ENCODE peak calls at places on chromosomes 7 and 10, in five cellular contexts. O, H, P, S and J are unnamed samples.

GRCh38 chr7:92446869-92447238 is 428 bp upstream of the GATAD1 start:
- DNase-seq in O (no peak), S (no peak), P (no peak), H (no peak), J (no peak)

GRCh38 chr10:119413738-119414611 is 128.5 kb downstream of the RGS10 start:
- DNase-seq in P (peak; percentile 97), H (peak; percentile 47), O (peak; percentile 100), S (no peak), J (no peak)

GRCh38 chr7:51219261-51219988 is 97.2 kb downstream of the COBL start:
- DNase-seq in S (no peak), H (no peak), P (no peak), O (no peak), J (no peak)

GRCh38 chr7:22675436-22675835 is 51.6 kb upstream of the IL6 start:
- DNase-seq in P (no peak), H (no peak), O (no peak), S (no peak), J (no peak)

GRCh38 chr7:73901823-73902597 is 41.1 kb downstream of the TMEM270 start:
- DNase-seq in O (no peak), H (no peak), S (no peak), P (no peak), J (no peak)

GRCh38 chr10:132606031-132606491 is 68.5 kb downstream of the INPP5A start:
- DNase-seq in P (no peak), O (no peak), H (no peak), S (no peak), J (no peak)

GRCh38 chr10:69842932-69843331 is 41.2 kb downstream of the COL13A1 start:
- DNase-seq in H (no peak), P (no peak), S (no peak), O (no peak), J (peak; percentile 30)

GRCh38 chr10:115937756-115938032 is 335.3 kb downstream of the GFRA1 start:
- DNase-seq in O (no peak), S (no peak), H (no peak), P (no peak), J (no peak)

GRCh38 chr7:82050134-82050533 is 280.3 kb upstream of the HGF start:
- DNase-seq in H (peak; percentile 85), P (peak; percentile 81), O (peak; percentile 72), S (no peak), J (no peak)

GRCh38 chr10:86365346-86366032 is 1.1 kb downstream of the GRID1 start:
- DNase-seq in H (no peak), P (no peak), O (no peak), S (no peak), J (no peak)

GRCh38 chr7:129433823-129434171 is 435 bp upstream of the STRIP2 start:
- DNase-seq in P (no peak), S (peak; percentile 57), H (no peak), O (no peak), J (no peak)

GRCh38 chr10:78914502-78915330 is 154.1 kb upstream of the ZMIZ1 start:
- DNase-seq in S (no peak), P (no peak), O (no peak), H (peak; percentile 55), J (no peak)

GRCh38 chr10:24435374-24435773 is 226.4 kb downstream of the KIAA1217 start:
- DNase-seq in S (no peak), P (peak; percentile 78), H (peak; percentile 77), O (peak; percentile 63), J (no peak)

GRCh38 chr7:124765401-124766352 is at the start of gene GPR37:
- DNase-seq in H (peak; percentile 35), P (peak; percentile 84), O (peak; percentile 90), S (peak; percentile 66), J (no peak)

GRCh38 chr7:95246935-95247370 is 77.4 kb downstream of the PON1 start:
- DNase-seq in P (peak; percentile 86), O (peak; percentile 86), H (peak; percentile 72), S (peak; percentile 62), J (no peak)

GRCh38 chr10:112361951-112362770 is 11.8 kb upstream of the ACSL5 start:
- DNase-seq in P (peak; percentile 43), S (peak; percentile 41), H (peak; percentile 84), O (peak; percentile 48), J (no peak)

GRCh38 chr10:77493239-77493806 is 144.3 kb downstream of the KCNMA1 start:
- DNase-seq in H (no peak), P (no peak), O (no peak), S (no peak), J (no peak)

GRCh38 chr10:132591166-132591971 is 53.8 kb downstream of the INPP5A start:
- DNase-seq in H (peak; percentile 28), S (no peak), O (peak; percentile 70), P (peak; percentile 63), J (no peak)

GRCh38 chr10:7945469-7946187 is 108.9 kb upstream of the GATA3 start:
- DNase-seq in H (peak; percentile 33), O (peak; percentile 62), P (peak; percentile 76), S (no peak), J (no peak)

GRCh38 chr7:157773361-157773760 is 436.6 kb downstream of the DNAJB6 start:
- DNase-seq in O (no peak), S (no peak), H (no peak), P (no peak), J (no peak)

GRCh38 chr10:92816106-92816505 is 32.2 kb upstream of the EXOC6 start:
- DNase-seq in H (peak; percentile 6), S (no peak), O (peak; percentile 16), P (peak; percentile 7), J (no peak)

GRCh38 chr10:63128443-63128842 is 4.7 kb upstream of the NRBF2 start:
- DNase-seq in S (no peak), H (peak; percentile 71), P (peak; percentile 15), O (peak; percentile 31), J (no peak)

GRCh38 chr10:46028584-46029570 is 1.5 kb downstream of the NCOA4 start:
- DNase-seq in O (peak; percentile 82), P (peak; percentile 80), H (peak; percentile 73), S (no peak), J (no peak)

GRCh38 chr7:99473315-99473596 is 566 bp downstream of the ZNF789 start:
- DNase-seq in H (peak; percentile 69), S (no peak), P (peak; percentile 78), O (peak; percentile 82), J (no peak)

GRCh38 chr10:49298666-49298989 is 342 bp upstream of the C10orf71 start:
- DNase-seq in H (peak; percentile 3), O (no peak), S (no peak), P (peak; percentile 12), J (no peak)

GRCh38 chr7:91913612-91914011 is 27.1 kb upstream of the AKAP9 start:
- DNase-seq in P (peak; percentile 73), O (peak; percentile 40), S (no peak), H (peak; percentile 35), J (no peak)

GRCh38 chr7:43179393-43179792 is 66.9 kb downstream of the HECW1 start:
- DNase-seq in O (no peak), S (no peak), P (no peak), H (no peak), J (no peak)

GRCh38 chr10:86258488-86258887 is 108.1 kb downstream of the GRID1 start:
- DNase-seq in H (peak; percentile 17), O (no peak), P (no peak), S (no peak), J (no peak)

GRCh38 chr7:6320791-6321190 is 48.4 kb upstream of the CYTH3 start:
- DNase-seq in O (no peak), P (no peak), H (no peak), S (no peak), J (no peak)

GRCh38 chr10:48364659-48365405 is 58.4 kb downstream of the MAPK8 start:
- DNase-seq in H (peak; percentile 60), S (no peak), P (peak; percentile 58), O (peak; percentile 81), J (no peak)

GRCh38 chr10:57222603-57223002 is 861.5 kb upstream of the ZWINT start:
- DNase-seq in P (no peak), H (no peak), S (no peak), O (no peak), J (no peak)

GRCh38 chr7:101869026-101869900 is 51.8 kb downstream of the CUX1 start:
- DNase-seq in P (no peak), H (no peak), S (peak; percentile 21), O (no peak), J (no peak)

GRCh38 chr7:101871351-101871750 is 53.9 kb downstream of the CUX1 start:
- DNase-seq in S (no peak), O (no peak), P (no peak), H (no peak), J (no peak)

GRCh38 chr7:101869901-101870290 is 52.5 kb downstream of the CUX1 start:
- DNase-seq in S (no peak), P (no peak), O (no peak), H (no peak), J (no peak)

GRCh38 chr7:101868191-101868950 is 50.9 kb downstream of the CUX1 start:
- DNase-seq in P (no peak), O (peak; percentile 40), S (no peak), H (no peak), J (no peak)

GRCh38 chr7:101870361-101871062 is 53.1 kb downstream of the CUX1 start:
- DNase-seq in O (peak; percentile 27), S (no peak), H (no peak), P (peak; percentile 46), J (no peak)
- TF ChIP-seq CTCF in O (no peak), S (no peak), H (no peak), P (no peak), J (no peak)

DNA sequence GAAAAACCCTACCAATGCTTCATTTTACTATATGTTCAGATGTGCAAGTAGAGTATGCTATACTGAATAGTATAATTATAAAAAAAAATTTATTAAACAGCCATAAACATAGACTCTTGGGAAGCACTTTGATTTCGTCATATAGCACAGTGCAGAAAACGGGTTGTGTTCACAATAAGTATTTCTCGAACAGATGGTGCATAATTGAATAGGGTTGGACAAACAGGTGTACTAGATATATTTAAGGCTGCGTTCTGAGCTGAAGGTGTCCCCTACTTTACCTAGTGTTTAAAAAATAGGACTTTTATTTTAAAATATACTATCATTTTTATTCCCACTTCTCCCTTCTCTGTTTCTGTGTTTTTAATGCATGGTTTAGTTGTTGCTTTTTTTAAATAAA is 841.5 kb downstream of the ANKRD7 start:
- DNase-seq in P (no peak), O (no peak), S (no peak), H (no peak), J (no peak)
- TF ChIP-seq CTCF in P (no peak), O (no peak), S (no peak), H (no peak), J (no peak)

GRCh38 chr7:2519119-2519930 is at the start of gene LFNG:
- DNase-seq in S (peak; percentile 90), H (peak; percentile 86), O (peak; percentile 86), P (peak; percentile 97), J (peak; percentile 90)
- TF ChIP-seq CTCF in S (no peak), H (no peak), O (no peak), P (no peak), J (no peak)

DNA sequence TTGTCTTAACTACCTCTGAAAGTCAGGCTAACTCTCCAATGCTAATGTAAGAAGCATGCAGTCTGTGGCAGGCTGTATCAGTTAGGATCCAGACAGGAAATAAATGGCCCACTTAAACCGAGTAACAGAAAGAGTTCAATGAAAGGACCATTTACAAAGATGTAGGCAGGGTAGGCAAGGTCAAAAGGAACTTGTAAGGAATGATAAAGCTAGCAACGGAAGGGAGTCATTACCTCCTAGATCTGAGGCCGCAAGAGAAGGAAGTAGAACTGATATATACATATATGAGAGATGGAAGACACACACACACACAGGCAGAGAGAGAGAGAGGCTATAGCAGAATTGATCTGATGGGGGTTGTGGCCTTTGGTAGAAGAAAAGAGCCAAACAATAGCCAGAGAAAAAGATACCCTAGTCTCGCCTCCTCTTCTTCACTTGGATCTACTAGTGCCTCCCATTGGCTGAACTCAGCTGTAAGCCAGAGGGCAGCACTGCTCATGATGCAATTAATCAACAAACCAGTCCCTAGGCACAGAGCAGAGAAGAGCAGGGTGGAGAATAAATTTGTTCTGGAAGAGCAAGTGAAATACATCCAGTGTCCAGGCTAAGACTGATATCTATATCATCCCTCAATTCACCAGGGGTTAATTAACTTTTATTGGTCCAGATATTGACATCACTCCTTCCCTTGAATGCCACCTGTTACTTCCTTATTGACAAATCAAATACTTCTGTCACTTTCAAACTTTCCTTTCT is 91.2 kb downstream of the LSMEM1 start:
- DNase-seq in P (no peak), O (no peak), H (no peak), S (no peak), J (no peak)
- TF ChIP-seq CTCF in P (no peak), O (no peak), H (no peak), S (no peak), J (no peak)